ENCODE peak calls at places on chromosomes 3 and 15, in eight cellular contexts. P, J, O, T, I, V, E and F are unnamed samples.

GRCh38 chr3:104628185-104628789 is 738.4 kb upstream of the ALCAM start:
- DNase-seq in P (no peak), J (no peak), O (no peak), T (no peak), I (peak; percentile 75), V (no peak), E (peak; percentile 10), F (peak; percentile 79)

GRCh38 chr15:100338971-100339444 is 2.8 kb downstream of the ADAMTS17 start:
- DNase-seq in P (peak; percentile 78), J (peak; percentile 91), O (no peak), T (peak; percentile 85), I (peak; percentile 71), V (peak; percentile 78), E (peak; percentile 69), F (peak; percentile 79)

GRCh38 chr3:21170964-21171363 is 580.0 kb downstream of the ZNF385D start:
- DNase-seq in P (peak; percentile 43), J (no peak), O (no peak), T (no peak), I (peak; percentile 42), V (peak; percentile 34), E (peak; percentile 27), F (peak; percentile 34)

GRCh38 chr3:145849115-145849514 is 311.9 kb downstream of the PLOD2 start:
- DNase-seq in P (no peak), J (no peak), O (no peak), T (no peak), I (no peak), V (no peak), E (no peak), F (no peak)

GRCh38 chr3:133158686-133159085 is 120.5 kb downstream of the TMEM108 start:
- DNase-seq in P (no peak), J (no peak), O (no peak), T (no peak), I (no peak), V (no peak), E (no peak), F (no peak)

GRCh38 chr3:133490468-133491351 is 82.8 kb upstream of the CDV3 start:
- DNase-seq in P (no peak), J (peak; percentile 78), O (no peak), T (no peak), I (no peak), V (no peak), E (no peak), F (no peak)

GRCh38 chr3:64551697-64552096 is 136.1 kb downstream of the ADAMTS9 start:
- DNase-seq in P (no peak), J (peak; percentile 84), O (no peak), T (no peak), I (no peak), V (no peak), E (no peak), F (no peak)

GRCh38 chr3:155233213-155233612 is 60.3 kb downstream of the STRIT1 start:
- DNase-seq in P (no peak), J (no peak), O (no peak), T (peak; percentile 79), I (peak; percentile 62), V (no peak), E (peak; percentile 51), F (peak; percentile 94)

GRCh38 chr3:107973152-107973551 is 117.7 kb downstream of the CD47 start:
- DNase-seq in P (no peak), J (no peak), O (no peak), T (no peak), I (peak; percentile 58), V (no peak), E (no peak), F (no peak)

GRCh38 chr3:11591006-11591360 is 52.7 kb downstream of the VGLL4 start:
- DNase-seq in P (no peak), J (no peak), O (no peak), T (no peak), I (no peak), V (no peak), E (no peak), F (no peak)

GRCh38 chr3:169171739-169172138 is 491.8 kb downstream of the MECOM start:
- DNase-seq in P (no peak), J (no peak), O (no peak), T (no peak), I (peak; percentile 31), V (no peak), E (no peak), F (no peak)

GRCh38 chr3:150238043-150238802 is 169.9 kb upstream of the TSC22D2 start:
- DNase-seq in P (no peak), J (no peak), O (no peak), T (no peak), I (peak; percentile 48), V (no peak), E (no peak), F (peak; percentile 39)

GRCh38 chr3:128334766-128335165 is 131.9 kb downstream of the DNAJB8 start:
- DNase-seq in P (no peak), J (no peak), O (no peak), T (no peak), I (no peak), V (no peak), E (no peak), F (no peak)

GRCh38 chr15:62816342-62817059 is 226.0 kb upstream of the TPM1 start:
- DNase-seq in P (no peak), J (no peak), O (no peak), T (no peak), I (no peak), V (no peak), E (no peak), F (no peak)

GRCh38 chr15:51318382-51319150 is 19.8 kb downstream of the CYP19A1 start:
- DNase-seq in P (no peak), J (no peak), O (no peak), T (no peak), I (no peak), V (no peak), E (no peak), F (no peak)

DNA sequence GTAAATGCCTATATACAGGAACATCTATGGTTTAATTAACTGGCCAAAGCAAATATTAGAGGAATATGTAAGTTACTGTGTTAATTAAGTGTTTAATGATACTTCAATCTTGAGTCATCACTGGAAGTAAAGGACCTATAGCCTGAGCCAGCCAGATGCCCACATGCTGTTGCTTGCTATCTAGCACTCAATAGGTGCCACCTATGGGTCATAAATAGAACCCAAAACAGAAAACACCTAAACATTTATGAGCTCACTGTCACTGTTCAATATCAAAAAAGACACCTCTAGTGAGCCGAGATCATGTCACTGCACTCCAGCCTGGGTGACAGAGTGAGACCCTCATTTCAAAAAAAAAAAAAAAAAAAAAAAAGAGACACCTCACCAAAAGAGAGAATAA is 48.4 kb upstream of the IP6K2 start:
- DNase-seq in P (no peak), J (no peak), O (no peak), T (no peak), I (peak; percentile 67), V (no peak), E (no peak), F (peak; percentile 36)
- TF ChIP-seq CTCF in P (no peak), J (no peak), O (no peak), T (no peak), I (peak; percentile 51), V (peak; percentile 43), E (no peak), F (peak; percentile 38)

GRCh38 chr15:31302778-31303433 is 23.7 kb upstream of the KLF13 start:
- DNase-seq in P (no peak), J (peak; percentile 60), O (no peak), T (no peak), I (no peak), V (no peak), E (no peak), F (no peak)
- TF ChIP-seq CTCF in P (no peak), J (no peak), O (no peak), T (no peak), I (peak; percentile 1), V (peak; percentile 49), E (no peak), F (no peak)

DNA sequence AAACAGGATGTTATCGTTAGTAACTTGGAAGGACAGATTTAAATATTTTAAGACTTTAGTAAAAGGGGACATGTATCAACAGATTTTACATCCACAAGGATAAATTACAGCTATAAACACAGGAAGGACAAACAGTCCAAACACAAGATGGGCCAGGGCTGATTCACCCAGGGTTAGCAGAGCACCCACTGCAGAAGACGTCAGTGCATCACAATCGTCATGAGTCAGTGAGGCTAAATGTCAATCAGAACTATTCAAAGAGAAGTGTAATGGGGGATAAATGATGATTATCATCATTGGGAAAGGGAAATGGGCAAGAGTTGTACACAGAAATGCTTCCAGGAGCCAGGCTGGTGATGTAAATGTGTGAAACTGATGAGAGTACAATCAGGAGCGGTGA is 226.8 kb downstream of the PLCL2 start:
- DNase-seq in P (no peak), J (no peak), O (no peak), T (no peak), I (peak; percentile 64), V (no peak), E (no peak), F (peak; percentile 10)
- TF ChIP-seq CTCF in P (no peak), J (no peak), O (no peak), T (no peak), I (no peak), V (no peak), E (no peak), F (no peak)

GRCh38 chr3:122942241-122942640 is 85.3 kb downstream of the SEMA5B start:
- DNase-seq in P (no peak), J (no peak), O (no peak), T (no peak), I (peak; percentile 45), V (no peak), E (no peak), F (peak; percentile 63)

GRCh38 chr3:122940628-122941086 is 86.9 kb downstream of the SEMA5B start:
- DNase-seq in P (no peak), J (no peak), O (no peak), T (peak; percentile 49), I (no peak), V (no peak), E (no peak), F (no peak)

GRCh38 chr3:122942937-122943827 is 84.4 kb downstream of the SEMA5B start:
- DNase-seq in P (peak; percentile 95), J (no peak), O (peak; percentile 78), T (peak; percentile 36), I (peak; percentile 34), V (peak; percentile 89), E (peak; percentile 88), F (peak; percentile 80)

GRCh38 chr3:122943828-122944190 is 83.8 kb downstream of the SEMA5B start:
- DNase-seq in P (no peak), J (no peak), O (no peak), T (no peak), I (no peak), V (no peak), E (no peak), F (no peak)

DNA sequence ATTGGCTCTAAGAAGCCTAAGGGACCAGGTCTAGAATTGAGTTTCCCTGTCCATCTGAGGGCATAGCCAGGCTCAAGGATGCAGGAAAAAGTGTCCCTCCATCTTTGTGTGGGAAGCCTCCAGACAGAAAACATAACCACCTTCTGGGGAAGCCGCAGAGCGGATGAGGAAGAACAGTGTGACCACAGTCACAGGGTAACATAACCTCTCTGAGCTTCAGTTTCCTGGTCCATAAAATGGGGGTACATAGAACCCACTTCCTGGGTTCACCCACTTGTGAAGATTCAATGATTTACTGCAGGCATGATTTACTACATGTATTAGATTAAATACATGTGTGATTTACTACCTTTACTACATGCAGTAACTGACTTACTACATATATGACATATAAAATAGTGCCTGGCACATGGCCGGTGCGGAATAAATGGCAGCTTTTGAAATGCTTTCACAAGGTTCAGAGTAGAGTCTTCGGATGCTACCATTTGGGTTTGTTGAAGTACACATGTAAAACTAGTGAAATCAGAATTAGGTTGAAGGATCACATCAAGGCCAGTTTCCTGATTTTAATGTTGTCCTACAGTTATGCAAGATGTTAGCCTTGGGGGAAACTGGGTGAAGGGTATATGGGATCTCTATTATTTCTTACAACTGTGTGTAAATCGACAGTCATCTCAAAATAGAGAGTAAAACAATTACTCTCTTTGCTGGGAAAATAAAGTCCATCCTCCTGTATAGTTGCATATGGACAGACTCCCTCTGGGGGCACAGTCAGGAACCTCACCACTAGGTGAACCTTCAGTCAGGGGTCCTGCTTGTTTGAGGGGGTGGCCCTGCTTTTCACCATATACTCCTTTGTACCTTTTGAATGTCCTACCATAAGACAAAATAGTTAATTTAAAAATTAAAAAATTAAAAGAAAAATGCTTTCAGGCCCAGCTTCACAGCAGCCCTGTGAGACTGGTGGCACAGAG is 86.0 kb downstream of the SEMA5B start:
- DNase-seq in P (no peak), J (no peak), O (no peak), T (no peak), I (no peak), V (no peak), E (no peak), F (peak; percentile 17)
- TF ChIP-seq CTCF in P (peak; percentile 45), J (no peak), O (no peak), T (no peak), I (peak; percentile 15), V (peak; percentile 57), E (no peak), F (peak; percentile 45)